ENCODE peak calls at places on chromosomes 16 and 17, in nine cellular contexts. O, F, C, H, S, V, W, L and I are unnamed samples.

GRCh38 chr17:69105907-69106730 is 35.6 kb downstream of the ABCA6 start:
- DNase-seq in O (no peak), F (no peak), C (no peak), H (no peak), S (no peak), V (no peak), W (no peak), L (no peak), I (no peak)

GRCh38 chr17:71287246-71287828 is 833.5 kb upstream of the SOX9 start:
- DNase-seq in O (no peak), F (no peak), C (no peak), H (no peak), S (peak; percentile 31), V (no peak), W (peak; percentile 16), L (peak; percentile 14), I (no peak)

GRCh38 chr17:63741251-63742049 is at the start of gene STRADA:
- DNase-seq in O (peak; percentile 96), F (peak; percentile 98), C (peak; percentile 96), H (peak; percentile 89), S (peak; percentile 100), V (peak; percentile 100), W (peak; percentile 94), L (peak; percentile 98), I (peak; percentile 99)

GRCh38 chr17:79789943-79790804 is 6.7 kb downstream of the CBX8 start:
- DNase-seq in O (peak; percentile 50), F (peak; percentile 70), C (no peak), H (no peak), S (peak; percentile 81), V (peak; percentile 79), W (no peak), L (no peak), I (peak; percentile 39)

GRCh38 chr17:50665838-50666237 is 31.2 kb downstream of the ABCC3 start:
- DNase-seq in O (no peak), F (no peak), C (no peak), H (no peak), S (no peak), V (no peak), W (no peak), L (no peak), I (no peak)

GRCh38 chr17:32440722-32441121 is 3.6 kb upstream of the PSMD11 start:
- DNase-seq in O (no peak), F (no peak), C (no peak), H (no peak), S (no peak), V (no peak), W (no peak), L (no peak), I (no peak)

GRCh38 chr16:11913425-11914079 is 2.2 kb downstream of the GSPT1 start:
- DNase-seq in O (no peak), F (peak; percentile 36), C (peak; percentile 71), H (no peak), S (no peak), V (no peak), W (no peak), L (no peak), I (peak; percentile 16)

GRCh38 chr17:38617074-38617860 is 11.5 kb upstream of the SRCIN1 start:
- DNase-seq in O (no peak), F (no peak), C (no peak), H (no peak), S (no peak), V (no peak), W (no peak), L (no peak), I (no peak)

GRCh38 chr17:42704495-42705494 is 22.5 kb downstream of the CNTNAP1 start:
- DNase-seq in O (no peak), F (no peak), C (no peak), H (no peak), S (no peak), V (peak; percentile 12), W (no peak), L (no peak), I (no peak)

GRCh38 chr16:10921536-10922327 is 20.5 kb downstream of the DEXI start:
- DNase-seq in O (no peak), F (no peak), C (no peak), H (no peak), S (no peak), V (no peak), W (peak; percentile 25), L (no peak), I (peak; percentile 30)

GRCh38 chr17:5396612-5397011 is 22.9 kb downstream of the NUP88 start:
- DNase-seq in O (no peak), F (no peak), C (no peak), H (no peak), S (no peak), V (no peak), W (no peak), L (no peak), I (no peak)

GRCh38 chr17:76995352-76996105 is 127.3 kb downstream of the MGAT5B start:
- DNase-seq in O (no peak), F (peak; percentile 47), C (no peak), H (no peak), S (peak; percentile 80), V (no peak), W (no peak), L (no peak), I (no peak)

GRCh38 chr16:86031141-86031678 is 132.2 kb downstream of the IRF8 start:
- DNase-seq in O (no peak), F (no peak), C (no peak), H (no peak), S (no peak), V (peak; percentile 8), W (no peak), L (no peak), I (no peak)

GRCh38 chr17:66959641-66960375 is 4.7 kb upstream of the CACNG4 start:
- DNase-seq in O (no peak), F (no peak), C (no peak), H (no peak), S (no peak), V (no peak), W (no peak), L (no peak), I (no peak)

GRCh38 chr16:78560997-78561396 is 461.5 kb downstream of the WWOX start:
- DNase-seq in O (no peak), F (no peak), C (no peak), H (no peak), S (no peak), V (no peak), W (no peak), L (no peak), I (no peak)

DNA sequence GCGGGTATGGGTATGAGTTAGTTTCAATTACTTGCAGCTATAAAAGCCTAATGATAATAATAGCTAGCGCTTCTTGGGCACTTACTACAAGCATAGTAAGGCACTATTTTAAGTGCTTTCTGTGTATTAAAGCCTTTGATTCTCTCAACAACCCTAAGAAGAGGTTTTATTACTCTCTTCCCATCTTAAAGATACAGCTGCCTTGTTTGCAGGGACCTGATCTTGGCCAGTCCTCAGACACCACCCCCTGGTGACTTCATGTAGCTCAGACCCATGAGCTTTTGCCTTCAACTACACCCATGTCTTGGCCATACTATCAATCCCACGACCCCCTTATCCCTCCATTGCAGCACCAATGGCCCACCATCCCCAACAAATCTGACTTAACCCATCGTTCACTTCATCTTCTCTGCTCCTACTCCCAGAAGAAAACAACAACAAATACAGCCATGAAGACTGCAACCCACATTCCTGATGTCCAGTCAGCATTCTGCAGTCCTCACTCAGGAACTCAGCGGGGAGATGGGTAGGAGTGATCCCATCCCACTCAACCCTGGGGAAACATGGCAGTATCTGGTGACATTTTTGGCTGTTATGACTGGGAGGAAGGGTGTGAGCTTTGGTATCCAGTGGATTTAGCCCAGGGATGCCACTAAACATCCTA is 4.2 kb downstream of the GGA2 start:
- DNase-seq in O (no peak), F (peak; percentile 30), C (no peak), H (no peak), S (no peak), V (no peak), W (no peak), L (peak; percentile 9), I (no peak)
- TF ChIP-seq CTCF in O (no peak), F (no peak), C (peak; percentile 5), H (no peak), S (no peak), V (no peak), W (no peak), L (no peak), I (no peak)

DNA sequence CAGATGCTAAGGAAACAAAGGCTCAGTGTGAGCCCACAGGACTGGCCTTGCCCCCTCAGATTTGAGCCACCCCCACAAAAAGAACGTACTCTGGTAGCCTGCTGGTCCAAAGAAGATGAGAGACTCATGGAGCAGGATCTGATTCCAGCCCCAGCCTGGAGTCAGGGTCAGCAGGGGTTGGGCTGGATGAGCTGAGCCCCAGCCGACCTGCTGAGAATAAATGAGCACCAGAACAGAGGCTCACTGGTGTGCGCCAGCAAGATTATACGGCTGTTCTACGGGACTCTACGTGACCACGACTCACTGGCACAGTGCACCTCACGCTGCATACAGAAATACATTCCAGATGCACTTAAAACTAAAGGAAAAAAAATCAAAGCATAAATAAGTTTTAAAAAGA is 186.0 kb upstream of the RPL38 start:
- DNase-seq in O (no peak), F (no peak), C (no peak), H (no peak), S (no peak), V (no peak), W (no peak), L (no peak), I (no peak)
- TF ChIP-seq CTCF in O (no peak), F (no peak), C (no peak), H (no peak), S (no peak), V (no peak), W (no peak), L (no peak), I (no peak)

DNA sequence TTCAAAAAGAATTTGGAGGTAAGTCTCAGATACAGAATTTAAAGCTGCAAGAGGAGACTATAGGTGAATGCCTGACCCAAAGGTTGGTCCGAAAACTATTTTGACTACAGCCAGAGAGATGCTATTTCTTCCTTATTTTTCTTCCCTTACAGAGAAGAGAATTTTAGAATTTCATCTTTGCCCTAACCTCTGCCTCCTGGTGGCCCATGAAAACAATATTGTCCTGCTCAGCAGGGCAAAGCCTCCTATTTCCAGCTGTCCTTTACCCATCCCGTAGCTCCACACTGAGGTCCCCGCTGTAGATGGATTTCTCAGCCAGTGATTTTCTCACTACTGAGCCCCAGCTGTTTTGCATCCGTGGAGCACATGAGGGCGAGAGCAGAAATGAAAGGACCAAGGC is 24.6 kb downstream of the HOXB1 start:
- DNase-seq in O (no peak), F (no peak), C (no peak), H (no peak), S (no peak), V (no peak), W (no peak), L (no peak), I (no peak)
- TF ChIP-seq CTCF in O (no peak), F (no peak), C (no peak), H (no peak), S (no peak), V (no peak), W (peak; percentile 35), L (peak; percentile 15), I (no peak)

DNA sequence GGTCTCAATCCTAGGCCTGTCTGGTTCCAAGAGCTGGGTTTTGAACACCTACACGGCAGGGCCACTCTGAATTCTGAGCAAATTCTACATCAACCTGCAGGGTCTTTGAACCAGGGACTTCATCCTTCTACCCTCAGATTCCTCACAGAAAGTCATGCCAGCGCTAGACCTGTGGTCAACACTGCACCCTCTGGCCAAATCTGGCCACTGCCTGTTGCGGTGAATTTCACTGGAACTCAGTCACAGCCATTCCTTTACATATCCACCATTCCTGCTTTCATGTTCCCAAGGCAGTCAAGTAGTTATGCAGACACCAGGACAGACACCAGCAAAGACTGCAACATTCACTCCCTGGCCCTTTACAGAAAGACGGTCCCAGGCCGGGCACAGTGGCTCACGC is 144.6 kb downstream of the C16orf95 start:
- DNase-seq in O (no peak), F (no peak), C (no peak), H (no peak), S (no peak), V (no peak), W (no peak), L (no peak), I (no peak)
- TF ChIP-seq CTCF in O (peak; percentile 29), F (no peak), C (no peak), H (peak; percentile 18), S (peak; percentile 64), V (no peak), W (no peak), L (peak; percentile 23), I (no peak)